ENCODE peak calls at places on chromosomes 12 and 14, in seven cellular contexts. I, S, C, Q, O, D and F are unnamed samples.

GRCh38 chr12:12024958-12025682 is 45.6 kb upstream of the BCL2L14 start:
- DNase-seq in C (no peak), Q (no peak), I (no peak), D (no peak), O (no peak), S (no peak), F (no peak)

GRCh38 chr14:77039285-77040058 is 11.0 kb upstream of the IRF2BPL start:
- DNase-seq in S (no peak), D (no peak), I (no peak), C (peak), Q (peak), O (no peak), F (no peak)

GRCh38 chr12:22978962-22979361 is 354.0 kb downstream of the ETNK1 start:
- DNase-seq in S (no peak), D (peak), O (no peak), C (peak), I (no peak), Q (peak), F (peak)

GRCh38 chr14:93430889-93431670 is at the start of gene UNC79:
- DNase-seq in O (no peak), D (no peak), S (no peak), C (peak), Q (no peak), I (peak), F (peak)

GRCh38 chr14:63893701-63894458 is 41.1 kb downstream of the SYNE2 start:
- DNase-seq in S (no peak), I (no peak), D (no peak), Q (peak), C (peak), O (no peak), F (peak)

GRCh38 chr14:35261774-35262173 is 30.4 kb upstream of the PSMA6 start:
- DNase-seq in I (no peak), O (no peak), C (peak), Q (no peak), D (no peak), S (no peak), F (no peak)

GRCh38 chr12:24791622-24792021 is 157.3 kb downstream of the BCAT1 start:
- DNase-seq in O (no peak), Q (no peak), I (no peak), D (no peak), S (no peak), C (no peak), F (no peak)

GRCh38 chr12:52496054-52496453 is 3.0 kb upstream of the KRT6A start:
- DNase-seq in C (peak), I (no peak), D (no peak), S (no peak), O (no peak), Q (no peak), F (peak)

GRCh38 chr12:24822121-24822899 is 126.6 kb downstream of the BCAT1 start:
- DNase-seq in O (no peak), D (no peak), S (no peak), C (peak), I (no peak), Q (peak), F (peak)

GRCh38 chr12:54065677-54066076 is 12.0 kb downstream of the HOXC4 start:
- DNase-seq in D (no peak), O (no peak), Q (no peak), I (no peak), S (no peak), C (no peak), F (no peak)

GRCh38 chr12:120742207-120742536 is 16.5 kb downstream of the ACADS start:
- DNase-seq in C (no peak), S (no peak), O (no peak), D (no peak), I (no peak), Q (no peak), F (no peak)

GRCh38 chr12:62919827-62920226 is 15.1 kb downstream of the PPM1H start:
- DNase-seq in D (no peak), I (no peak), S (no peak), Q (peak), O (no peak), C (peak), F (peak)

GRCh38 chr14:105487449-105487985 is 831 bp downstream of the CRIP1 start:
- DNase-seq in S (peak), Q (no peak), O (no peak), I (no peak), D (peak), C (no peak), F (no peak)

GRCh38 chr14:34833545-34834523 is 41.3 kb downstream of the BAZ1A start:
- DNase-seq in O (no peak), D (no peak), C (peak), S (no peak), Q (no peak), I (no peak), F (no peak)

GRCh38 chr14:78048120-78048519 is 122.1 kb upstream of the NRXN3 start:
- DNase-seq in C (no peak), D (no peak), O (no peak), Q (no peak), S (no peak), I (no peak), F (no peak)

GRCh38 chr12:27123642-27124041 is 41.3 kb upstream of the C12orf71 start:
- DNase-seq in C (peak), O (peak), I (no peak), S (no peak), D (peak), Q (peak), F (peak)